ENCODE peak calls at places on chromosomes 6 and 20, in nine cellular contexts. M is CD4-positive, alpha-beta T cell; F is pancreas; B is fibroblast of lung; T is right atrium auricular region; Q is cardiac muscle cell; O is GM12878; H is lower lobe of right lung; D is upper lobe of right lung. J is an unnamed sample.

GRCh38 chr20:40687384-40688128 is 1.5 kb downstream of the MAFB start:
- DNase-seq in M (no peak), F (peak; percentile 73), B (peak; percentile 34), T (peak; percentile 70), Q (peak; percentile 67), O (no peak), H (peak; percentile 87), D (peak; percentile 90), J (peak; percentile 87)

GRCh38 chr20:44089987-44090674 is 96.9 kb downstream of the JPH2 start:
- DNase-seq in M (no peak), F (peak; percentile 56), B (peak; percentile 74), T (no peak), Q (no peak), O (peak; percentile 57), H (no peak), D (no peak), J (no peak)

GRCh38 chr6:35553309-35553708 is 40.6 kb upstream of the TULP1 start:
- DNase-seq in M (no peak), F (no peak), B (no peak), T (no peak), Q (no peak), O (no peak), H (no peak), D (no peak), J (no peak)

GRCh38 chr6:26556263-26557070 is 18.3 kb downstream of the HMGN4 start:
- DNase-seq in M (no peak), F (peak; percentile 46), B (peak; percentile 93), T (no peak), Q (no peak), O (no peak), H (no peak), D (no peak), J (no peak)

GRCh38 chr6:21229061-21229460 is 364.5 kb upstream of the SOX4 start:
- DNase-seq in M (no peak), F (no peak), B (no peak), T (no peak), Q (no peak), O (no peak), H (no peak), D (no peak), J (no peak)

GRCh38 chr6:56725257-56725656 is 82.6 kb upstream of the DST start:
- DNase-seq in M (no peak), F (no peak), B (no peak), T (no peak), Q (no peak), O (no peak), H (no peak), D (no peak), J (no peak)

GRCh38 chr6:7784706-7785105 is 58.8 kb downstream of the BMP6 start:
- DNase-seq in M (no peak), F (no peak), B (no peak), T (no peak), Q (no peak), O (peak; percentile 1), H (no peak), D (no peak), J (no peak)

GRCh38 chr6:30093951-30094350 is 18.4 kb upstream of the RNF39 start:
- DNase-seq in M (no peak), F (no peak), B (no peak), T (no peak), Q (no peak), O (no peak), H (no peak), D (no peak), J (no peak)

GRCh38 chr6:150334790-150335783 is 33.7 kb upstream of the IYD start:
- DNase-seq in M (no peak), F (peak; percentile 59), B (peak; percentile 88), T (no peak), Q (peak; percentile 62), O (no peak), H (no peak), D (no peak), J (no peak)

GRCh38 chr6:41774841-41775240 is 4.9 kb downstream of the FRS3 start:
- DNase-seq in M (no peak), F (no peak), B (no peak), T (no peak), Q (no peak), O (no peak), H (no peak), D (no peak), J (no peak)

GRCh38 chr6:156359912-156360311 is 417.3 kb upstream of the ARID1B start:
- DNase-seq in M (no peak), F (no peak), B (no peak), T (no peak), Q (peak; percentile 8), O (no peak), H (no peak), D (no peak), J (no peak)

GRCh38 chr20:31593221-31594001 is 11.7 kb upstream of the ID1 start:
- DNase-seq in M (no peak), F (no peak), B (peak; percentile 90), T (no peak), Q (no peak), O (no peak), H (peak; percentile 71), D (peak; percentile 79), J (peak; percentile 67)

GRCh38 chr6:14618759-14619418 is 501.3 kb downstream of the CD83 start:
- DNase-seq in M (no peak), F (no peak), B (no peak), T (no peak), Q (no peak), O (no peak), H (no peak), D (no peak), J (no peak)

GRCh38 chr6:28383235-28384142 is 16.1 kb downstream of the ZSCAN12 start:
- DNase-seq in M (peak; percentile 22), F (peak; percentile 85), B (peak; percentile 95), T (peak; percentile 91), Q (peak; percentile 95), O (no peak), H (peak; percentile 92), D (peak; percentile 93), J (peak; percentile 91)

GRCh38 chr20:63854069-63854765 is 7.1 kb upstream of the ABHD16B start:
- DNase-seq in M (no peak), F (no peak), B (no peak), T (no peak), Q (no peak), O (no peak), H (no peak), D (no peak), J (no peak)

GRCh38 chr6:20477485-20477884 is 56.8 kb upstream of the CDKAL1 start:
- DNase-seq in M (no peak), F (no peak), B (no peak), T (no peak), Q (no peak), O (no peak), H (no peak), D (no peak), J (no peak)

GRCh38 chr20:49445176-49445575 is 37.3 kb downstream of the KCNB1 start:
- DNase-seq in M (no peak), F (no peak), B (no peak), T (no peak), Q (peak; percentile 19), O (no peak), H (no peak), D (no peak), J (no peak)
- H3K27ac ChIP-seq in M (no peak overlapping the region), F (no peak overlapping the region), B (no peak overlapping the region), T (no peak overlapping the region), Q (peak overlapping the region; percentile 58), O (no peak overlapping the region), H (no peak overlapping the region), D (no peak overlapping the region), J (no peak overlapping the region)

GRCh38 chr6:38483526-38483925 is 156.2 kb downstream of the BTBD9 start:
- DNase-seq in M (no peak), F (no peak), B (no peak), T (no peak), Q (no peak), O (peak; percentile 57), H (no peak), D (no peak), J (no peak)
- H3K27ac ChIP-seq in M (no peak overlapping the region), F (no peak overlapping the region), B (no peak overlapping the region), T (no peak overlapping the region), Q (no peak overlapping the region), O (peak overlapping the region; percentile 58), H (no peak overlapping the region), D (no peak overlapping the region), J (no peak overlapping the region)

GRCh38 chr6:122652431-122652830 is 42.2 kb downstream of the PKIB start:
- DNase-seq in M (no peak), F (no peak), B (peak; percentile 48), T (no peak), Q (no peak), O (no peak), H (no peak), D (no peak), J (no peak)

GRCh38 chr6:122651604-122652003 is 41.4 kb downstream of the PKIB start:
- DNase-seq in M (no peak), F (no peak), B (peak; percentile 62), T (no peak), Q (no peak), O (no peak), H (no peak), D (no peak), J (no peak)

GRCh38 chr6:122653094-122653493 is 42.9 kb downstream of the PKIB start:
- DNase-seq in M (no peak), F (no peak), B (no peak), T (no peak), Q (no peak), O (no peak), H (no peak), D (no peak), J (no peak)

GRCh38 chr6:122649701-122650100 is 39.5 kb downstream of the PKIB start:
- DNase-seq in M (no peak), F (no peak), B (no peak), T (no peak), Q (no peak), O (no peak), H (no peak), D (no peak), J (no peak)

DNA sequence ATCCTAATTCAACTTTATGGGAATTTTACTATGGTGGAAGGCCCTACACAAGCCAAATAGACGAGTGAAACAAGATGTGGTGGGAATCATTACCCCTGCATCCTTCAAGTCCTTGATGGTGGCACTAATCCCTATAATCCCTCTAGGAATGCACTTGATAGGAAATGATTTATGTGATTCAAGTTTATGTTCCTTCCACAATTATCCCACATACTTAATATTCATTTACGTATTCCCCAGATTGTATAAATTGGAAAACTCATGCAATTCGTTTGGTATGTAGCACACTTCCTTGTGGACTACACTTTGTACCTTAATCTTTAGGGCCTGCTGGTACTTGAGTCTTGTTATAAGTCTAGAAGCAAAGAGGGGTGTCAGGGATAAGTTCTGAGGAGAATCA is 40.8 kb downstream of the PKIB start:
- DNase-seq in M (no peak), F (no peak), B (no peak), T (no peak), Q (no peak), O (no peak), H (no peak), D (no peak), J (no peak)
- H3K27ac ChIP-seq in M (no peak overlapping the region), F (no peak overlapping the region), B (no peak overlapping the region), T (no peak overlapping the region), Q (no peak overlapping the region), O (no peak overlapping the region), H (no peak overlapping the region), D (no peak overlapping the region), J (no peak overlapping the region)

DNA sequence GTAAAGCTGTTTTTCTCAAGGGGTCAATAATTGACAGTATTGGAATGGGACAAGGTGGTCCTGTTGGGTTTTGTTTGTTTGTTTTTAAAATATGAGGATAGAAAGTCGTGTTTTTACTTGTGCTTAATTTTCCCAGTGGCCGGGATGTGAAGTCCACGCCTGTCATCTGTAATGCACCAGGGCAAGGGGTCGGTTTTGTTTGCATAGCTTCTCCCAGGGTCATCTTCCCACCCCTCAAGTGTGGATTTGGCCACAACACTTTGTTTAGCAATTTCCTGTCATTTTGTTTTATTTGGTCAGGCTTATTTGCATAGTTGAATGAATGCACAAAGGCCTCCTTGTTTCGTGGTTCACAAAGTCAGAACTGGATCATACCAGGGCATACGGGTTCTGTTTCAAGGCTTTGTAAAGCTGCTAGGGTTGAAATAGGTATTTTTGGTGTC is 29.8 kb downstream of the SYNJ2 start:
- DNase-seq in M (no peak), F (no peak), B (peak; percentile 84), T (no peak), Q (no peak), O (no peak), H (no peak), D (no peak), J (peak; percentile 4)
- H3K27ac ChIP-seq in M (no peak overlapping the region), F (peak overlapping the region; percentile 68), B (no peak overlapping the region), T (no peak overlapping the region), Q (no peak overlapping the region), O (peak overlapping the region; percentile 56), H (no peak overlapping the region), D (no peak overlapping the region), J (no peak overlapping the region)